ENCODE peak calls at places on chromosomes 1 and 21, in six cellular contexts. One of them, this sample, is unnamed.

GRCh38 chr1:30820249-30820648 is 62.7 kb upstream of the LAPTM5 start:
- DNase-seq in HTR-8/SVneo: no peak
- DNase-seq in COR-L47: no peak
- DNase-seq in NCI-H1092: no peak
- DNase-seq in activated naive CD4-positive, alpha-beta T cell: no peak
- DNase-seq in left ventricle myocardium inferior: no peak
- DNase-seq in this sample: no peak

GRCh38 chr1:204286841-204287387 is 72.8 kb downstream of the PLEKHA6 start:
- DNase-seq in HTR-8/SVneo: peak; percentile 40
- DNase-seq in COR-L47: no peak
- DNase-seq in NCI-H1092: peak; percentile 55
- DNase-seq in activated naive CD4-positive, alpha-beta T cell: no peak
- DNase-seq in left ventricle myocardium inferior: no peak
- DNase-seq in this sample: no peak

GRCh38 chr1:218775476-218776170 is 398.1 kb upstream of the LYPLAL1 start:
- DNase-seq in HTR-8/SVneo: no peak
- DNase-seq in COR-L47: no peak
- DNase-seq in NCI-H1092: no peak
- DNase-seq in activated naive CD4-positive, alpha-beta T cell: no peak
- DNase-seq in left ventricle myocardium inferior: no peak
- DNase-seq in this sample: no peak

GRCh38 chr21:34557261-34557660 is 45.3 kb upstream of the KCNE1 start:
- DNase-seq in HTR-8/SVneo: no peak
- DNase-seq in COR-L47: no peak
- DNase-seq in NCI-H1092: no peak
- DNase-seq in activated naive CD4-positive, alpha-beta T cell: no peak
- DNase-seq in left ventricle myocardium inferior: no peak
- DNase-seq in this sample: no peak

GRCh38 chr1:201282216-201282615 is 1.1 kb upstream of the PKP1 start:
- DNase-seq in HTR-8/SVneo: no peak
- DNase-seq in COR-L47: no peak
- DNase-seq in NCI-H1092: no peak
- DNase-seq in activated naive CD4-positive, alpha-beta T cell: no peak
- DNase-seq in left ventricle myocardium inferior: no peak
- DNase-seq in this sample: no peak

GRCh38 chr1:222167111-222167510 is 380.8 kb downstream of the HHIPL2 start:
- DNase-seq in HTR-8/SVneo: peak; percentile 45
- DNase-seq in COR-L47: no peak
- DNase-seq in NCI-H1092: no peak
- DNase-seq in activated naive CD4-positive, alpha-beta T cell: no peak
- DNase-seq in left ventricle myocardium inferior: peak; percentile 22
- DNase-seq in this sample: peak; percentile 84

GRCh38 chr1:228956864-228957263 is 221.6 kb downstream of the RHOU start:
- DNase-seq in HTR-8/SVneo: no peak
- DNase-seq in COR-L47: no peak
- DNase-seq in NCI-H1092: no peak
- DNase-seq in activated naive CD4-positive, alpha-beta T cell: no peak
- DNase-seq in left ventricle myocardium inferior: no peak
- DNase-seq in this sample: peak; percentile 39

GRCh38 chr1:160548183-160548582 is 25.1 kb upstream of the SLAMF6 start:
- DNase-seq in HTR-8/SVneo: no peak
- DNase-seq in COR-L47: no peak
- DNase-seq in NCI-H1092: no peak
- DNase-seq in activated naive CD4-positive, alpha-beta T cell: no peak
- DNase-seq in left ventricle myocardium inferior: no peak
- DNase-seq in this sample: no peak

GRCh38 chr1:43582162-43582566 is 51.5 kb downstream of the PTPRF start:
- DNase-seq in HTR-8/SVneo: peak; percentile 97
- DNase-seq in COR-L47: peak; percentile 71
- DNase-seq in NCI-H1092: no peak
- DNase-seq in activated naive CD4-positive, alpha-beta T cell: no peak
- DNase-seq in left ventricle myocardium inferior: no peak
- DNase-seq in this sample: peak; percentile 91

GRCh38 chr1:164588388-164589341 is 29.7 kb downstream of the PBX1 start:
- DNase-seq in HTR-8/SVneo: peak; percentile 5
- DNase-seq in COR-L47: peak; percentile 25
- DNase-seq in NCI-H1092: peak; percentile 80
- DNase-seq in activated naive CD4-positive, alpha-beta T cell: no peak
- DNase-seq in left ventricle myocardium inferior: peak; percentile 81
- DNase-seq in this sample: peak; percentile 11

GRCh38 chr1:201268604-201269151 is 14.6 kb upstream of the PKP1 start:
- DNase-seq in HTR-8/SVneo: peak; percentile 54
- DNase-seq in COR-L47: peak; percentile 45
- DNase-seq in NCI-H1092: no peak
- DNase-seq in activated naive CD4-positive, alpha-beta T cell: no peak
- DNase-seq in left ventricle myocardium inferior: no peak
- DNase-seq in this sample: peak; percentile 87

GRCh38 chr21:45856422-45856821 is 125.1 kb upstream of the COL6A1 start:
- DNase-seq in HTR-8/SVneo: no peak
- DNase-seq in COR-L47: no peak
- DNase-seq in NCI-H1092: no peak
- DNase-seq in activated naive CD4-positive, alpha-beta T cell: no peak
- DNase-seq in left ventricle myocardium inferior: no peak
- DNase-seq in this sample: no peak

GRCh38 chr1:35287807-35288640 is 19.5 kb downstream of the ZMYM4 start:
- DNase-seq in HTR-8/SVneo: no peak
- DNase-seq in COR-L47: no peak
- DNase-seq in NCI-H1092: no peak
- DNase-seq in activated naive CD4-positive, alpha-beta T cell: no peak
- DNase-seq in left ventricle myocardium inferior: no peak
- DNase-seq in this sample: peak; percentile 29

GRCh38 chr1:9315411-9316079 is 22.9 kb downstream of the SPSB1 start:
- DNase-seq in HTR-8/SVneo: no peak
- DNase-seq in COR-L47: no peak
- DNase-seq in NCI-H1092: no peak
- DNase-seq in activated naive CD4-positive, alpha-beta T cell: no peak
- DNase-seq in left ventricle myocardium inferior: peak; percentile 13
- DNase-seq in this sample: peak; percentile 52

GRCh38 chr1:18109756-18110597 is 2.4 kb downstream of the IGSF21 start:
- DNase-seq in HTR-8/SVneo: no peak
- DNase-seq in COR-L47: no peak
- DNase-seq in NCI-H1092: peak; percentile 61
- DNase-seq in activated naive CD4-positive, alpha-beta T cell: no peak
- DNase-seq in left ventricle myocardium inferior: peak; percentile 39
- DNase-seq in this sample: peak; percentile 55

GRCh38 chr1:17352419-17352909 is 19.5 kb upstream of the PADI6 start:
- DNase-seq in HTR-8/SVneo: no peak
- DNase-seq in COR-L47: no peak
- DNase-seq in NCI-H1092: no peak
- DNase-seq in activated naive CD4-positive, alpha-beta T cell: no peak
- DNase-seq in left ventricle myocardium inferior: no peak
- DNase-seq in this sample: no peak

GRCh38 chr1:218439541-218440295 is 94.6 kb downstream of the TGFB2 start:
- DNase-seq in HTR-8/SVneo: no peak
- DNase-seq in COR-L47: no peak
- DNase-seq in NCI-H1092: peak; percentile 24
- DNase-seq in activated naive CD4-positive, alpha-beta T cell: no peak
- DNase-seq in left ventricle myocardium inferior: no peak
- DNase-seq in this sample: peak; percentile 37

GRCh38 chr1:111963985-111964738 is 25.3 kb downstream of the KCND3 start:
- DNase-seq in HTR-8/SVneo: no peak
- DNase-seq in COR-L47: no peak
- DNase-seq in NCI-H1092: peak; percentile 16
- DNase-seq in activated naive CD4-positive, alpha-beta T cell: no peak
- DNase-seq in left ventricle myocardium inferior: no peak
- DNase-seq in this sample: no peak

GRCh38 chr1:171457412-171457811 is 27.9 kb upstream of the PRRC2C start:
- DNase-seq in HTR-8/SVneo: no peak
- DNase-seq in COR-L47: no peak
- DNase-seq in NCI-H1092: no peak
- DNase-seq in activated naive CD4-positive, alpha-beta T cell: no peak
- DNase-seq in left ventricle myocardium inferior: no peak
- DNase-seq in this sample: no peak

GRCh38 chr1:236089046-236089773 is 24.3 kb upstream of the NID1 start:
- DNase-seq in HTR-8/SVneo: no peak
- DNase-seq in COR-L47: no peak
- DNase-seq in NCI-H1092: no peak
- DNase-seq in activated naive CD4-positive, alpha-beta T cell: no peak
- DNase-seq in left ventricle myocardium inferior: no peak
- DNase-seq in this sample: no peak

GRCh38 chr1:9009438-9010366 is 16.5 kb downstream of the SLC2A7 start:
- DNase-seq in HTR-8/SVneo: peak; percentile 41
- DNase-seq in COR-L47: no peak
- DNase-seq in NCI-H1092: peak; percentile 26
- DNase-seq in activated naive CD4-positive, alpha-beta T cell: no peak
- DNase-seq in left ventricle myocardium inferior: no peak
- DNase-seq in this sample: peak; percentile 54

GRCh38 chr1:244970236-244970652 is 105.9 kb upstream of the HNRNPU start:
- DNase-seq in HTR-8/SVneo: peak; percentile 71
- DNase-seq in COR-L47: peak; percentile 78
- DNase-seq in NCI-H1092: peak; percentile 91
- DNase-seq in activated naive CD4-positive, alpha-beta T cell: no peak
- DNase-seq in left ventricle myocardium inferior: peak; percentile 81
- DNase-seq in this sample: peak; percentile 86

GRCh38 chr1:198064181-198064580 is 92.6 kb upstream of the NEK7 start:
- DNase-seq in HTR-8/SVneo: no peak
- DNase-seq in COR-L47: no peak
- DNase-seq in NCI-H1092: no peak
- DNase-seq in activated naive CD4-positive, alpha-beta T cell: no peak
- DNase-seq in left ventricle myocardium inferior: no peak
- DNase-seq in this sample: no peak

GRCh38 chr1:8698012-8698411 is 119.4 kb downstream of the RERE start:
- DNase-seq in HTR-8/SVneo: no peak
- DNase-seq in COR-L47: no peak
- DNase-seq in NCI-H1092: no peak
- DNase-seq in activated naive CD4-positive, alpha-beta T cell: no peak
- DNase-seq in left ventricle myocardium inferior: no peak
- DNase-seq in this sample: no peak

GRCh38 chr21:15192243-15192642 is 127.4 kb upstream of the NRIP1 start:
- DNase-seq in HTR-8/SVneo: peak; percentile 17
- DNase-seq in COR-L47: no peak
- DNase-seq in NCI-H1092: no peak
- DNase-seq in activated naive CD4-positive, alpha-beta T cell: no peak
- DNase-seq in left ventricle myocardium inferior: no peak
- DNase-seq in this sample: no peak

GRCh38 chr1:232369451-232369850 is 260.5 kb downstream of the SIPA1L2 start:
- DNase-seq in HTR-8/SVneo: no peak
- DNase-seq in COR-L47: no peak
- DNase-seq in NCI-H1092: no peak
- DNase-seq in activated naive CD4-positive, alpha-beta T cell: no peak
- DNase-seq in left ventricle myocardium inferior: no peak
- DNase-seq in this sample: no peak

GRCh38 chr1:169624887-169625286 is 5.0 kb downstream of the SELP start:
- DNase-seq in HTR-8/SVneo: no peak
- DNase-seq in COR-L47: no peak
- DNase-seq in NCI-H1092: no peak
- DNase-seq in activated naive CD4-positive, alpha-beta T cell: no peak
- DNase-seq in left ventricle myocardium inferior: no peak
- DNase-seq in this sample: no peak

GRCh38 chr1:220300442-220301121 is 28.3 kb upstream of the RAB3GAP2 start:
- DNase-seq in HTR-8/SVneo: peak; percentile 75
- DNase-seq in COR-L47: no peak
- DNase-seq in NCI-H1092: no peak
- DNase-seq in activated naive CD4-positive, alpha-beta T cell: no peak
- DNase-seq in left ventricle myocardium inferior: peak; percentile 67
- DNase-seq in this sample: peak; percentile 84

GRCh38 chr1:8055973-8056372 is 29.9 kb upstream of the ERRFI1 start:
- DNase-seq in HTR-8/SVneo: peak; percentile 36
- DNase-seq in COR-L47: no peak
- DNase-seq in NCI-H1092: no peak
- DNase-seq in activated naive CD4-positive, alpha-beta T cell: no peak
- DNase-seq in left ventricle myocardium inferior: no peak
- DNase-seq in this sample: no peak

GRCh38 chr1:80278936-80279335 is 1272.4 kb upstream of the ADGRL4 start:
- DNase-seq in HTR-8/SVneo: no peak
- DNase-seq in COR-L47: no peak
- DNase-seq in NCI-H1092: no peak
- DNase-seq in activated naive CD4-positive, alpha-beta T cell: no peak
- DNase-seq in left ventricle myocardium inferior: no peak
- DNase-seq in this sample: no peak

This sample was measured in MG63.